ENCODE peak calls at places on chromosomes 2 and 18, in five cellular contexts. One of them, this sample, is unnamed.

GRCh38 chr2:101063753-101064502 is 61.8 kb downstream of the RPL31 start:
- DNase-seq in GM13976: peak
- DNase-seq in transverse colon: no peak
- DNase-seq in activated B cell treated with CpG ODN at 0.5 μM for 24 hours: no peak
- DNase-seq in uterus: no peak
- DNase-seq in this sample: no peak

GRCh38 chr2:182946949-182947348 is 80.5 kb upstream of the FRZB start:
- DNase-seq in GM13976: no peak
- DNase-seq in transverse colon: no peak
- DNase-seq in activated B cell treated with CpG ODN at 0.5 μM for 24 hours: no peak
- DNase-seq in uterus: no peak
- DNase-seq in this sample: no peak

GRCh38 chr18:25434771-25435461 is 83.0 kb upstream of the ZNF521 start:
- DNase-seq in GM13976: no peak
- DNase-seq in transverse colon: no peak
- DNase-seq in activated B cell treated with CpG ODN at 0.5 μM for 24 hours: no peak
- DNase-seq in uterus: no peak
- DNase-seq in this sample: no peak

GRCh38 chr18:78729099-78729467 is 250.5 kb upstream of the SALL3 start:
- DNase-seq in GM13976: no peak
- DNase-seq in transverse colon: no peak
- DNase-seq in activated B cell treated with CpG ODN at 0.5 μM for 24 hours: no peak
- DNase-seq in uterus: peak
- DNase-seq in this sample: no peak

GRCh38 chr2:69767034-69767433 is 25.1 kb downstream of the ANXA4 start:
- DNase-seq in GM13976: no peak
- DNase-seq in transverse colon: no peak
- DNase-seq in activated B cell treated with CpG ODN at 0.5 μM for 24 hours: no peak
- DNase-seq in uterus: no peak
- DNase-seq in this sample: no peak

GRCh38 chr2:43185146-43185545 is 41.3 kb downstream of the ZFP36L2 start:
- DNase-seq in GM13976: no peak
- DNase-seq in transverse colon: no peak
- DNase-seq in activated B cell treated with CpG ODN at 0.5 μM for 24 hours: no peak
- DNase-seq in uterus: no peak
- DNase-seq in this sample: no peak

GRCh38 chr2:84417453-84417852 is 41.6 kb downstream of the SUCLG1 start:
- DNase-seq in GM13976: no peak
- DNase-seq in transverse colon: no peak
- DNase-seq in activated B cell treated with CpG ODN at 0.5 μM for 24 hours: no peak
- DNase-seq in uterus: no peak
- DNase-seq in this sample: no peak

GRCh38 chr2:21422050-21422449 is 298.3 kb downstream of the TDRD15 start:
- DNase-seq in GM13976: peak
- DNase-seq in transverse colon: peak
- DNase-seq in activated B cell treated with CpG ODN at 0.5 μM for 24 hours: no peak
- DNase-seq in uterus: no peak
- DNase-seq in this sample: no peak

GRCh38 chr18:3230401-3231334 is 10.9 kb upstream of the MYOM1 start:
- DNase-seq in GM13976: no peak
- DNase-seq in transverse colon: peak
- DNase-seq in activated B cell treated with CpG ODN at 0.5 μM for 24 hours: no peak
- DNase-seq in uterus: no peak
- DNase-seq in this sample: no peak

GRCh38 chr2:231190531-231191197 is 7.8 kb upstream of the ARMC9 start:
- DNase-seq in GM13976: peak
- DNase-seq in transverse colon: peak
- DNase-seq in activated B cell treated with CpG ODN at 0.5 μM for 24 hours: no peak
- DNase-seq in uterus: peak
- DNase-seq in this sample: no peak

GRCh38 chr18:50573679-50574078 is 13.8 kb downstream of the MAPK4 start:
- DNase-seq in GM13976: no peak
- DNase-seq in transverse colon: no peak
- DNase-seq in activated B cell treated with CpG ODN at 0.5 μM for 24 hours: no peak
- DNase-seq in uterus: no peak
- DNase-seq in this sample: no peak
- TF ChIP-seq CTCF in GM13976: no peak
- TF ChIP-seq CTCF in transverse colon: peak
- TF ChIP-seq CTCF in activated B cell treated with CpG ODN at 0.5 μM for 24 hours: no peak
- TF ChIP-seq CTCF in uterus: no peak
- TF ChIP-seq CTCF in this sample: no peak

DNA sequence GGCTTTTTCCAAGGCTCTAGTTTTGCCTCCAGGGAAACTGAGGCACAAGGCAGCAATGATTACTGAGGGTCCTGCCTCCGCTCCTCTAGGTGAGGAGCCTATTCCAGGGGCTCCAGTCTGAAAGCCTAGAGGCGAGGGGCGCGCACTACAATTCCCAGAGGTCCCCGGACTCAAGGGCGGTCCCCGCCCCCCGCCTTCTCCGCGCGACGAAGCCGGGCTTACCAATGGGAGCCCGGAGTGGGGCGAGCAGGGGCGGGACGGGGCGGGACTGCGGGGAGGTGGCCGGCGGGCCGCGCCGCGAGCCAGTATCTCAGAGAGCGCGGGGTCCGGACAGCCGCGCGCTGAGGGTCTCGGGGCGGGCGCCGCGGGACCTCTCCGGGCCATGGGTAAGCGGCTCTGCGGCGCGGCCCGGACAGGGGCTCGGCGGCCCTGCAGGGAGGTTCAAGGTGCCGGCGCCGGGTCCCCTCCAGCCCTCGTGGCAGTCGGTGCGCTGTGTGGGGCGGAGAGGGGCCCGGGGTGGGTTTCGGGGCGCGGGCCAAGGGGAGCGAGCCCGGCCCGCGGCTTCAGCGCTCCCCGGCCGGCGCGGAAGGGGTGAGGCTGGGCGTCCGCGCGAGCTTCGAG is at the start of gene ARID5A:
- DNase-seq in GM13976: peak
- DNase-seq in transverse colon: peak
- DNase-seq in activated B cell treated with CpG ODN at 0.5 μM for 24 hours: peak
- DNase-seq in uterus: peak
- DNase-seq in this sample: peak
- TF ChIP-seq CTCF in GM13976: no peak
- TF ChIP-seq CTCF in transverse colon: peak
- TF ChIP-seq CTCF in activated B cell treated with CpG ODN at 0.5 μM for 24 hours: no peak
- TF ChIP-seq CTCF in uterus: peak
- TF ChIP-seq CTCF in this sample: no peak

DNA sequence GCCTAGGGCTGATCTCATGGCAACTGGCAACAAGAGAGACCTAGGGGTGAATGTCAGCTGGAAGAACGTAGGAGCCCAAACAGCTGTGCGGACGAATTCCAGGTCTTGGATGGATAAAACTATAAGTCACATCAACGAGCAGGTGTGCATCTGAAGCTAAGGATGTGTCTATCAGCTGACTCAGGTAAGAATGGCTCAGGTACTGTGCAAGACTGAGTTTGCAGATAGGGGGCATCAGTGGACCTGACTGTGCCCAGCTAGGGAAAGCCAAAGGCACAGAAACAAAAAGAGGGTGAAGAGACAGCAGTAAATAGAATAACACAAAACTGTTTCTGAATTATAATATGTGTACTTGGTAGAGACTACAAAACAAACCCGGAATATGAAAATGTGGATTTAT is 357.3 kb downstream of the ZEB2 start:
- DNase-seq in GM13976: peak
- DNase-seq in transverse colon: peak
- DNase-seq in activated B cell treated with CpG ODN at 0.5 μM for 24 hours: no peak
- DNase-seq in uterus: no peak
- DNase-seq in this sample: no peak
- TF ChIP-seq CTCF in GM13976: peak
- TF ChIP-seq CTCF in transverse colon: peak
- TF ChIP-seq CTCF in activated B cell treated with CpG ODN at 0.5 μM for 24 hours: no peak
- TF ChIP-seq CTCF in uterus: no peak
- TF ChIP-seq CTCF in this sample: no peak

GRCh38 chr2:112121682-112122254 is 16.4 kb upstream of the FBLN7 start:
- DNase-seq in GM13976: peak
- DNase-seq in transverse colon: no peak
- DNase-seq in activated B cell treated with CpG ODN at 0.5 μM for 24 hours: no peak
- DNase-seq in uterus: no peak
- DNase-seq in this sample: no peak
- TF ChIP-seq CTCF in GM13976: no peak
- TF ChIP-seq CTCF in transverse colon: peak
- TF ChIP-seq CTCF in activated B cell treated with CpG ODN at 0.5 μM for 24 hours: peak
- TF ChIP-seq CTCF in uterus: peak
- TF ChIP-seq CTCF in this sample: no peak

DNA sequence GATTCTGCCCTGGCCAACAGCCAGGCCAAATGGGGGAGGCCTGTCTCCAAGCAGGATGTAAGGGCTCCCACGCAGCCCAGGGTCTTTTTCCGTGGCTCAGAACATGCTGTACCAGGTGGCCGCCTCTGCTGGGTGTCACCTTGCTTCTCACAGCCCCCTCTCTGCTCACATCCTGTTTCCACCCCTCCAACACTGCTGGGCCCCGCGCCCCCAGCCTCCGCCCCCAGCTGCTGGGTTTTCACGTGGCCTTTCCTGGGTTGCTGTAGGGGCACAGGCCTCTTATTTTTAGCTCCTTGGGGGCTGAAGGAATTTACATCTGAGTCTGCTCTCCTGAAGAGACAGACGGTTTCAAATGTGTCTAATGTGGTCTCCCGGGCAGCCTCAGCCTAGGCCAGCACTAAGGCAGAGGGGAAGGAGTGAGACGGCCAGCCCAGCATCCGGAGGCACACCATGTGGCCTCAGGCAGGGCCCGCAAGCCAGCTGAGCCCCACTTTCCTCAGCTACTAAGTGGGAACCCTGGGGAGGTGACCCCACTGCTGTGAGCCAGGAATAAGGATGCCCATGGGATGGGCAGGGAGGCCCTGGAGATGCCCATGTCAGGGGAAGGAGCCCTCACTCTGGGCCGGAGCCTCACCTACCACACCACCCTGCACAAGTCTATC is 18.7 kb upstream of the DUSP2 start:
- DNase-seq in GM13976: peak
- DNase-seq in transverse colon: peak
- DNase-seq in activated B cell treated with CpG ODN at 0.5 μM for 24 hours: peak
- DNase-seq in uterus: no peak
- DNase-seq in this sample: no peak
- TF ChIP-seq CTCF in GM13976: no peak
- TF ChIP-seq CTCF in transverse colon: no peak
- TF ChIP-seq CTCF in activated B cell treated with CpG ODN at 0.5 μM for 24 hours: no peak
- TF ChIP-seq CTCF in uterus: no peak
- TF ChIP-seq CTCF in this sample: no peak

GRCh38 chr2:14907014-14907612 is 274.6 kb downstream of the LRATD1 start:
- DNase-seq in GM13976: no peak
- DNase-seq in transverse colon: no peak
- DNase-seq in activated B cell treated with CpG ODN at 0.5 μM for 24 hours: no peak
- DNase-seq in uterus: no peak
- DNase-seq in this sample: no peak

GRCh38 chr2:14905571-14905970 is 273.1 kb downstream of the LRATD1 start:
- DNase-seq in GM13976: no peak
- DNase-seq in transverse colon: no peak
- DNase-seq in activated B cell treated with CpG ODN at 0.5 μM for 24 hours: no peak
- DNase-seq in uterus: no peak
- DNase-seq in this sample: no peak

GRCh38 chr2:14903709-14904374 is 271.3 kb downstream of the LRATD1 start:
- DNase-seq in GM13976: peak
- DNase-seq in transverse colon: peak
- DNase-seq in activated B cell treated with CpG ODN at 0.5 μM for 24 hours: peak
- DNase-seq in uterus: no peak
- DNase-seq in this sample: no peak

GRCh38 chr2:14910659-14911058 is 278.1 kb downstream of the LRATD1 start:
- DNase-seq in GM13976: no peak
- DNase-seq in transverse colon: no peak
- DNase-seq in activated B cell treated with CpG ODN at 0.5 μM for 24 hours: no peak
- DNase-seq in uterus: no peak
- DNase-seq in this sample: no peak

DNA sequence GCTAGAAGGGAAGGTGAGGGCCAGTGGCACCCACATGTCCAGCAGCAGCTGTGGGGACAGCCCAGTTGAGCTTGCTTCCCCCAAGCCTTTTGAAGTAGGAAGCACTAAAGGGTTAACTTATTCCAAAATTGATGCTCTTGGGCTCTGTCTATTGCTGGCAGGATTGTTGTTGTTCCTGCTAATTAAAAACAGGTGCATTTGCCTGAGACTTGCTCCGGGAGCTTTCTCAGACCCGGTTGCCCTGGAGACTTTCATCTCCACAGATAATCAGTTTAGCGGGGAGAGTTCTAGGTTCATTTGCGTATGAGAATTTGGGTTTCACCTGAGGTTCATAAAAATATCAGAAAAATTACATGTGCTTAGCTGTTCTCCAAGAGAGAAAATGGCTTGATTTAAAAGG is 277.3 kb downstream of the LRATD1 start:
- DNase-seq in GM13976: no peak
- DNase-seq in transverse colon: no peak
- DNase-seq in activated B cell treated with CpG ODN at 0.5 μM for 24 hours: no peak
- DNase-seq in uterus: no peak
- DNase-seq in this sample: no peak
- TF ChIP-seq CTCF in GM13976: no peak
- TF ChIP-seq CTCF in transverse colon: no peak
- TF ChIP-seq CTCF in activated B cell treated with CpG ODN at 0.5 μM for 24 hours: no peak
- TF ChIP-seq CTCF in uterus: no peak
- TF ChIP-seq CTCF in this sample: no peak

This sample was measured in omental fat pad.